ENCODE peak calls at places on chromosomes 11 and 22, in five cellular contexts. L is aorta, X is OCI-LY7, N is SJSA1, T is fibroblast of the aortic adventitia. F is an unnamed sample.

GRCh38 chr22:42062506-42063190 is 8.0 kb downstream of the NAGA start:
- DNase-seq in L (no peak), X (no peak), N (no peak), T (no peak), F (no peak)

GRCh38 chr11:73586791-73587190 is 11.1 kb downstream of the FAM168A start:
- DNase-seq in L (no peak), X (no peak), N (no peak), T (no peak), F (no peak)

GRCh38 chr11:1087279-1087960 is 12.7 kb downstream of the MUC2 start:
- DNase-seq in L (no peak), X (no peak), N (no peak), T (no peak), F (no peak)

GRCh38 chr11:14638561-14638960 is 5.0 kb upstream of the PDE3B start:
- DNase-seq in L (peak), X (no peak), N (no peak), T (no peak), F (no peak)

GRCh38 chr11:2700415-2701211 is 819 bp upstream of the KCNQ1OT1 start:
- DNase-seq in L (peak), X (peak), N (peak), T (peak), F (peak)

GRCh38 chr22:20953668-20954500 is 13.2 kb upstream of the AIFM3 start:
- DNase-seq in L (no peak), X (no peak), N (no peak), T (peak), F (no peak)

GRCh38 chr11:1054143-1055108 is 17.9 kb upstream of the MUC6 start:
- DNase-seq in L (peak), X (no peak), N (no peak), T (peak), F (peak)

GRCh38 chr11:128716231-128716630 is 22.4 kb downstream of the FLI1 start:
- DNase-seq in L (no peak), X (no peak), N (no peak), T (no peak), F (no peak)

GRCh38 chr11:88418508-88418907 is 81.0 kb upstream of the CTSC start:
- DNase-seq in L (no peak), X (no peak), N (no peak), T (no peak), F (no peak)

GRCh38 chr11:108698844-108699642 is 34.2 kb downstream of the DDX10 start:
- DNase-seq in L (no peak), X (no peak), N (no peak), T (no peak), F (no peak)

GRCh38 chr22:41512421-41513194 is 31.7 kb downstream of the POLR3H start:
- DNase-seq in L (no peak), X (no peak), N (no peak), T (peak), F (no peak)

GRCh38 chr11:69867076-69868002 is 48.1 kb upstream of the FGF3 start:
- DNase-seq in L (no peak), X (no peak), N (peak), T (no peak), F (peak)

GRCh38 chr11:96052921-96053631 is 129.2 kb upstream of the MTMR2 start:
- DNase-seq in L (no peak), X (no peak), N (peak), T (peak), F (no peak)

GRCh38 chr11:95793111-95793510 is 2.8 kb downstream of the CEP57 start:
- DNase-seq in L (no peak), X (no peak), N (no peak), T (peak), F (no peak)

DNA sequence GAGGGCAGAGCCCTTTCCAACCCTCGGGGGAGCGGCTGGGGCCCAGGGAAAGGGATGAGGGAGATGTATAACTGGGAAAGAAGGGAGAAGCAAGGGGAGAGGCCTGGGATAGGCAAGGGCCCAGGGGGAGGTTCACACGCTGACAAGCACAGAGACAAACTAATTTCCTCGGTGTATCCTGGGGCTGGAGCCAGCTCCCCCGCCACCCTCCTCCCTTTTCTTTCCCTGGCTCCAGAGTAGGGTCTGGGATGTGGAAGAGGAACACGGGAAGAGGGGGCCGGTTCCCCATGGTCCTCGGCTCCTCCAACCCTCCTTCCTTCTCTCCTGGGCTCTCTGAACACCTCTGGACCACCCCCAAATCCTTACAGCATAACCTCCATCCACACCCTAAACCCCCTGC is 6.9 kb downstream of the CLCF1 start:
- DNase-seq in L (no peak), X (no peak), N (no peak), T (peak), F (no peak)
- H3K4me3 ChIP-seq in L (no peak), X (no peak), N (no peak), T (peak), F (peak)

GRCh38 chr11:57308426-57309060 is 16.2 kb downstream of the TNKS1BP1 start:
- DNase-seq in L (no peak), X (no peak), N (no peak), T (no peak), F (peak)

GRCh38 chr11:57310630-57311086 is 14.1 kb downstream of the TNKS1BP1 start:
- DNase-seq in L (no peak), X (no peak), N (no peak), T (peak), F (peak)

GRCh38 chr11:57307666-57308270 is 17.0 kb downstream of the TNKS1BP1 start:
- DNase-seq in L (no peak), X (no peak), N (no peak), T (no peak), F (no peak)

GRCh38 chr11:57310091-57310490 is 14.7 kb downstream of the TNKS1BP1 start:
- DNase-seq in L (peak), X (no peak), N (no peak), T (no peak), F (peak)

DNA sequence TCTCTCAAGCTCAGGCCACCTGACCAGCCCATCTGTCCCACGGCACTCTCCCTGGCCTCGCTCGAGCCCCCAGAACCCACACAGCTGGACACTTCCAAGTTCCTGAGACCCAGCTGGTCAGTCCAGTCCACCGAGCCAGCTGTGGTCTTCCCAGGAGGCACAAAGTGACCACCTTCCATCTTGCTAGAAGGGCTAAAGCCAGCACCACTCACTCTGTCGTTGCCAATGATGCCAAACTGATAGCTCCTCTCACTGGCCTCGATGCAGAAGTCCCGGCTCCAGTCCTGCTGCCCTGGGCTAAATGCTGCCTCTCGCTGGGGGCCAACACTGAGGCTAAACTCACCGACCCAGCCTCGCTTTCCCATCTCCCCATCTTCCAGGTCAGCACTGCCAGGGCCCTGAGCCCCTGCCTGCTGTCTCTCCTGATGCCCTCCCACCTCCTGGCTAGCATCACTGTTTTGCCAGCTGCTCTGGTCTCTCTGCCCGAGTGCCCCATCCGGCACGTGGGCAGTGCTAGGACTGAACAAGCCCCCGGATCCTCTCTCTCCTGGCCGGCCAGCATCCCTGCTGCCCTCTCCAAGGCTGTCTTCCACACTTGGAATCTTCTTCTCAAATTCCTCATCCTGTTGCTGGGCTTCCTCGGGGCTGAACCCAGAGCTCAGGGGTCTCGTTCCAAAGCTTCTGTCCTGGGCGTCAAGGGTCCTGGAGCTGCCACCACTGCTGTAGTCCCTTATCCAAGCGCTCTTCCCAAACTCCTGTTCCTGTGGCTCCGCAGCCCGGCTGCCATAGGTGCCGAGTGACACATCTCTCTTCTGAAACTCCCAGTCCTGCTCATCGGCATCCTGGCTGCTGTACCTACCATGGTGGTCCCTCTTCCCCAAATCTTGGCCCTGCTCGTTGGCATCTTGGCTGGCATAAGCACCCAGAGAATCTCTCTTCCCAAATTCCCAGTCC is 15.4 kb downstream of the TNKS1BP1 start:
- DNase-seq in L (no peak), X (no peak), N (no peak), T (no peak), F (peak)
- H3K4me3 ChIP-seq in L (no peak), X (no peak), N (no peak), T (no peak), F (peak)

GRCh38 chr11:126357969-126358762 is 2.7 kb downstream of the ST3GAL4 start:
- DNase-seq in L (peak), X (no peak), N (no peak), T (no peak), F (peak)
- H3K4me3 ChIP-seq in L (no peak), X (no peak), N (no peak), T (peak), F (peak)

DNA sequence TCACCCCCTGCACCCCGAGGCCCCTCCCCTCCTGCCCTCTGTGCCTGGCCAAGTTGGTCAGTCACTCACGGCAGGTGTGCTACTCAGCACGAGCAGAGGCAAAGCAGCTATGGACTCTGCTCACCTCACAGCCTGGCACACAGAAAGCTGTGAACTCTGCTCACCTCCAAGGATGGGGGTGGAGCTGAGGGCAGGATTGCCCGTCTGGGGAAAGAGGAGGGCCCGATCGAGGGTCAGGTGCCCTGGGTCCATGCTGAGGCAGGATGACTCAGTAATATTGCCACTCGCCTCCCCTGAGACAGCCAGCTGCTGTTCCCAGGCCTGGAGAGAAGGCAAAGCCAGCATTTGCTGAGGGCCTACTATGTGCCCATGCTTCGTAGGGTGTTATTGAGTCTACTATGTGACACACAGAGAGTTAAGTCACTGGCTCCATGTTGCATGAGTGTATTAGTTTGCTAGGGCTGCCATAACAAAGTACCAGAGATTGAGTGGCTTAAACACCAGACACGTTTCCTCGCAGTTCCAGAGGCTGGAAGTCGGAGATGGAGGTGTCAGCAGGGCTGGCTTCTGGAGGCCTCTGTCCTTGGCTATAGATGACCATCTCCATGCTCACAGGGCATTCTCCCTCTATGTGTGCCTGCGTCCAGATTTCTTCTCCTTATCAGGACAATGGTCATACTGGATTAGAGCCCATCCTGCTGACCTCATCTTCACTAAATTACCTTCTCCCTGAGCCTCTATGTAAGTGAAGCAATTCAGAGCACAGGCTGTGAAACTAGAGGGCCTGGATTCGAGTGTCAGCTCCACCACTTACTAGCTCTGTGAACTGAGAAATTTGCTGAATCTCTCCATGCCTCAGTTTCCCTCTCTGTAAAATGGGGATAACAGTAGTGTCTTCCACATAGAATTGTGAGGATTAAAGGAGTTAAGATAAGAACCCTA is 13.2 kb upstream of the TSKU start:
- DNase-seq in L (peak), X (no peak), N (peak), T (peak), F (no peak)
- H3K4me3 ChIP-seq in L (no peak), X (no peak), N (no peak), T (no peak), F (no peak)

GRCh38 chr11:31813242-31813960 is 2.3 kb upstream of the PAX6 start:
- DNase-seq in L (no peak), X (no peak), N (no peak), T (no peak), F (no peak)
- H3K4me3 ChIP-seq in L (peak), X (no peak), N (no peak), T (peak), F (peak)

GRCh38 chr11:134120143-134120850 is 51.4 kb downstream of the JAM3 start:
- DNase-seq in L (peak), X (no peak), N (no peak), T (peak), F (no peak)

GRCh38 chr11:134119094-134119493 is 50.2 kb downstream of the JAM3 start:
- DNase-seq in L (no peak), X (no peak), N (no peak), T (peak), F (no peak)

GRCh38 chr11:134118016-134118415 is 49.1 kb downstream of the JAM3 start:
- DNase-seq in L (no peak), X (no peak), N (no peak), T (no peak), F (no peak)

GRCh38 chr11:134124660-134125451 is 56.0 kb downstream of the JAM3 start:
- DNase-seq in L (peak), X (no peak), N (no peak), T (peak), F (peak)

GRCh38 chr11:134120921-134121526 is 52.2 kb downstream of the JAM3 start:
- DNase-seq in L (peak), X (no peak), N (no peak), T (peak), F (no peak)
- H3K4me3 ChIP-seq in L (peak), X (no peak), N (no peak), T (peak), F (peak)

GRCh38 chr22:30574095-30574981 is at the start of gene GAL3ST1:
- DNase-seq in L (no peak), X (no peak), N (no peak), T (no peak), F (no peak)
- H3K4me3 ChIP-seq in L (peak), X (no peak), N (no peak), T (no peak), F (peak)

GRCh38 chr11:124760806-124761205 is 1.3 kb downstream of the ESAM start:
- DNase-seq in L (no peak), X (no peak), N (no peak), T (no peak), F (no peak)

GRCh38 chr11:124762077-124762623 is at the start of gene ESAM:
- DNase-seq in L (peak), X (peak), N (no peak), T (no peak), F (no peak)

GRCh38 chr11:124762624-124763155 is 600 bp upstream of the ESAM start:
- DNase-seq in L (no peak), X (no peak), N (no peak), T (no peak), F (no peak)

GRCh38 chr11:124760205-124760652 is 1.9 kb downstream of the ESAM start:
- DNase-seq in L (no peak), X (no peak), N (no peak), T (no peak), F (no peak)

GRCh38 chr11:124761301-124762021 is 629 bp downstream of the ESAM start:
- DNase-seq in L (no peak), X (no peak), N (no peak), T (no peak), F (no peak)
- H3K4me3 ChIP-seq in L (peak), X (peak), N (peak), T (no peak), F (peak)

GRCh38 chr11:11967669-11968510 is 40.5 kb downstream of the DKK3 start:
- DNase-seq in L (no peak), X (no peak), N (no peak), T (no peak), F (no peak)
- H3K4me3 ChIP-seq in L (no peak), X (no peak), N (no peak), T (no peak), F (no peak)